ENCODE peak calls at places on chromosome 13, in eight cellular contexts. A is fibroblast of mammary gland, T is brain microvascular endothelial cell, D is heart left ventricle, Z is progenitor cell of endocrine pancreas, L is heart right ventricle, C is lung, J is HCT116. S is an unnamed sample.

GRCh38 chr13:112172017-112172416 is 105.1 kb downstream of the SOX1 start:
- DNase-seq in A (no peak), T (no peak), D (no peak), Z (no peak), L (no peak), C (no peak), J (no peak), S (no peak)

GRCh38 chr13:22168437-22168836 is 497.6 kb downstream of the FGF9 start:
- DNase-seq in A (no peak), T (no peak), D (no peak), Z (no peak), L (no peak), C (no peak), J (no peak), S (no peak)

GRCh38 chr13:101661839-101662238 is 209.4 kb downstream of the ITGBL1 start:
- DNase-seq in A (peak; percentile 46), T (no peak), D (no peak), Z (no peak), L (no peak), C (no peak), J (no peak), S (no peak)

GRCh38 chr13:84366484-84366883 is 484.2 kb upstream of the SLITRK1 start:
- DNase-seq in A (peak; percentile 6), T (no peak), D (no peak), Z (no peak), L (no peak), C (no peak), J (no peak), S (no peak)

GRCh38 chr13:99969934-99970760 is 1.4 kb downstream of the ZIC5 start:
- DNase-seq in A (peak; percentile 26), T (no peak), D (no peak), Z (no peak), L (no peak), C (no peak), J (peak; percentile 66), S (no peak)

GRCh38 chr13:87671824-87672603 is 843 bp downstream of the SLITRK5 start:
- DNase-seq in A (no peak), T (no peak), D (no peak), Z (no peak), L (no peak), C (no peak), J (no peak), S (no peak)

GRCh38 chr13:27713767-27714166 is 78.5 kb upstream of the GSX1 start:
- DNase-seq in A (no peak), T (no peak), D (no peak), Z (no peak), L (no peak), C (no peak), J (no peak), S (no peak)

GRCh38 chr13:95039415-95039814 is 261.8 kb downstream of the ABCC4 start:
- DNase-seq in A (peak; percentile 7), T (peak; percentile 1), D (no peak), Z (no peak), L (no peak), C (no peak), J (no peak), S (no peak)

GRCh38 chr13:97001641-97002040 is 7.4 kb upstream of the OXGR1 start:
- DNase-seq in A (no peak), T (no peak), D (no peak), Z (no peak), L (no peak), C (no peak), J (no peak), S (no peak)

GRCh38 chr13:39612023-39612637 is 9.1 kb upstream of the LHFPL6 start:
- DNase-seq in A (peak; percentile 78), T (peak; percentile 76), D (peak; percentile 70), Z (peak; percentile 42), L (peak; percentile 82), C (peak; percentile 67), J (peak; percentile 46), S (peak; percentile 90)

GRCh38 chr13:40787062-40787461 is 2.3 kb upstream of the SLC25A15 start:
- DNase-seq in A (peak; percentile 39), T (peak; percentile 24), D (no peak), Z (no peak), L (no peak), C (no peak), J (no peak), S (no peak)

GRCh38 chr13:105127732-105128131 is 1407.7 kb downstream of the EFNB2 start:
- DNase-seq in A (no peak), T (no peak), D (no peak), Z (no peak), L (no peak), C (no peak), J (no peak), S (no peak)

GRCh38 chr13:40096357-40096911 is 441.0 kb downstream of the COG6 start:
- DNase-seq in A (no peak), T (no peak), D (no peak), Z (no peak), L (no peak), C (no peak), J (no peak), S (no peak)

GRCh38 chr13:76751278-76751677 is 134.9 kb downstream of the KCTD12 start:
- DNase-seq in A (no peak), T (no peak), D (no peak), Z (no peak), L (no peak), C (no peak), J (no peak), S (no peak)

GRCh38 chr13:76758257-76758656 is 127.9 kb downstream of the KCTD12 start:
- DNase-seq in A (no peak), T (peak; percentile 55), D (no peak), Z (no peak), L (no peak), C (no peak), J (no peak), S (no peak)

GRCh38 chr13:76758738-76759137 is 127.5 kb downstream of the KCTD12 start:
- DNase-seq in A (no peak), T (peak; percentile 17), D (no peak), Z (no peak), L (no peak), C (no peak), J (no peak), S (no peak)

GRCh38 chr13:76759877-76760276 is 126.3 kb downstream of the KCTD12 start:
- DNase-seq in A (no peak), T (peak; percentile 90), D (no peak), Z (no peak), L (no peak), C (no peak), J (no peak), S (no peak)

DNA sequence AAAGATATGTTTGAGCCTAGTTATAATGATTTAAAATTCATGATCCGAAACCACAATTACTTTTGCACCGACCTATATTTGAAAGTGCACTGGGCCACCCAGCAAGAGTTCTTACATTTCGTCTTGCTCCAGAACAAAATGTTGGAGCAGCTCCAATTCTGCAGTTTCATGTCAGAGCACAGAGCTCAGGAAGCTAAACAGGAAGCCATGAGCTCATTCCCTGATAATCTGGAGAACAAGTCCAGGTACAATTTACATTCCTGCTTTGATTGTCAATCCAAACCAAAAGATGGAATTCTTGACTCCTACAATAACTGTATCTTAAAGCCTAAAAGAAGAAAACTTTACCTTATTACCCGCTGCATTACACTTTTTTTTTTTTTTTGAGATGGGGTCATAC is 131.8 kb downstream of the KCTD12 start:
- DNase-seq in A (peak; percentile 30), T (peak; percentile 72), D (peak; percentile 70), Z (no peak), L (peak; percentile 81), C (no peak), J (no peak), S (no peak)
- TF ChIP-seq CTCF in A (no peak), T (no peak), D (no peak), Z (no peak), L (no peak), C (no peak), J (no peak), S (no peak)

DNA sequence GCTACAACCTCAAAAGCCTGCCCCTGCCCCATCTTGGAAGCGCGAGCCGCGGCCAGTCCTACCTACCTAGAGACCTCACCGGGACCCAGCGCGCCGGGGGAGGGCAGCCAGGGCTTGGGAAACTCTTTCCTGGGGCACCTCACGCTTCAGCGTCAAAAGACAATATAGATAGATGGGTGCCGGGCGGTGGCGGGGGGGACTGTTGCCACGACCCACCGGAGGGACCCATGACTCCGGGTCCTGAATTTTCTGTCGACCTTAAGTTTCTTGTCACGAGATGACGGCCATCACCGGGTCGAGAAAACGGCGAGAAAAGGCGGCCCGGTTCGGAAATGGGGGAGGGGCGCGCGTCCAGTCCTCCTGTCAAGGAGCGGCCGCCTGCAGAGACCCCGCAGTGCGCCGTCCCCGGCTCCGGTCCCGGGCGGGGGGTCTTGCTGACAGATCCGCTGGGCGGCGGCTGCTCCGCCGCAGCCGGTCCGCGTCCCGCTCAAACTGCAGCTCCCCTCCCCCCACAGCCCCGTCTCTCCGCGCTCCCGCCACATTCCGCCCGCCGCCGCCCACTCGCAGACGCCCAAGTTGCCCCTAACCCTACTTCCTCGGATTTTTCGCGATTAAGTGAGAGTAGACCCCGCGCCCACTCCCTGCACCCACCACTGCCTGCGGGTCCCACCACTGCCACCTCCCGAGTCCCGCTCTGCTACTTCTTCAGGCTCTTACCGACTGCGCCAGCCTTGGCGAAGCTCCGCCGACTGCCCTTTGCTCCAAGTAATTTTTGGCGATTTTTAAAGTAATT is 66.1 kb downstream of the KCNRG start:
- DNase-seq in A (no peak), T (no peak), D (peak; percentile 58), Z (peak; percentile 48), L (peak; percentile 41), C (peak; percentile 54), J (no peak), S (peak; percentile 29)
- TF ChIP-seq CTCF in A (no peak), T (no peak), D (no peak), Z (peak; percentile 34), L (peak; percentile 23), C (no peak), J (peak; percentile 42), S (no peak)

GRCh38 chr13:103036268-103036667 is 29.9 kb downstream of the SLC10A2 start:
- DNase-seq in A (no peak), T (no peak), D (no peak), Z (no peak), L (no peak), C (no peak), J (no peak), S (no peak)

GRCh38 chr13:103044054-103044453 is 22.2 kb downstream of the SLC10A2 start:
- DNase-seq in A (no peak), T (no peak), D (no peak), Z (no peak), L (no peak), C (no peak), J (no peak), S (no peak)

GRCh38 chr13:103039183-103039582 is 27.0 kb downstream of the SLC10A2 start:
- DNase-seq in A (no peak), T (no peak), D (no peak), Z (no peak), L (no peak), C (no peak), J (no peak), S (no peak)

GRCh38 chr13:103040006-103040405 is 26.2 kb downstream of the SLC10A2 start:
- DNase-seq in A (no peak), T (no peak), D (no peak), Z (no peak), L (no peak), C (no peak), J (no peak), S (no peak)
- TF ChIP-seq CTCF in A (no peak), T (no peak), D (no peak), Z (no peak), L (no peak), C (no peak), J (no peak), S (no peak)

DNA sequence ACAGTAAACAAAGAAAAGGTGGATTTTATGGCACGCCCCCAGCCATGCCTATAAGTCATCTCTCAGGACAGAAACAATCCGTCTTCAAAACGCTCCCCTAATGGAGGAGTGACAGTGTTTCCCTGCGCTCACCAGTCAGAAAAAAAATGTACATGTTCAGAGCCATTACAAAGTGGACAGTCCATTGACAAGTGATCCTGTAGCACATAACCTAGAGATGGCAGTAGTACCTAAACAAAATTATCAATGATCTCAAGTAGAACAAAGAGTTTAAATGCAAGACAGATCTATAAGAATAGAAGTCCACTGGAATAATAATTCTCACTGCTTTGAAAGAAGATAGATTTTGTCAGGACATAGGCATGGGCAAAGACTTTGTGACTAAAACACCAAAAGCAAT is 891.6 kb upstream of the MIR17HG start:
- DNase-seq in A (peak; percentile 25), T (no peak), D (no peak), Z (no peak), L (no peak), C (no peak), J (no peak), S (no peak)
- TF ChIP-seq CTCF in A (no peak), T (peak; percentile 7), D (no peak), Z (no peak), L (no peak), C (no peak), J (no peak), S (no peak)